ENCODE peak calls at places on chromosome 1, in five cellular contexts. X is fibroblast of pulmonary artery, S is NCI-H1092, A is cerebellum, M is retina. H is an unnamed sample.

GRCh38 chr1:192544983-192545393 is 30.6 kb upstream of the RGS1 start:
- DNase-seq in X (peak), S (no peak), A (no peak), M (no peak), H (peak)

GRCh38 chr1:77686784-77687518 is 4.5 kb upstream of the ZZZ3 start:
- DNase-seq in X (no peak), S (no peak), A (no peak), M (no peak), H (no peak)

GRCh38 chr1:203557390-203557789 is 63.4 kb downstream of the OPTC start:
- DNase-seq in X (peak), S (no peak), A (no peak), M (no peak), H (no peak)

GRCh38 chr1:100543640-100544039 is 5.7 kb downstream of the GPR88 start:
- DNase-seq in X (no peak), S (no peak), A (no peak), M (no peak), H (no peak)

GRCh38 chr1:32426489-32427255 is 32.4 kb upstream of the BSDC1 start:
- DNase-seq in X (peak), S (peak), A (peak), M (peak), H (peak)

GRCh38 chr1:108048311-108049082 is 83.5 kb upstream of the VAV3 start:
- DNase-seq in X (no peak), S (no peak), A (no peak), M (no peak), H (no peak)

GRCh38 chr1:22164841-22165808 is 22.2 kb upstream of the WNT4 start:
- DNase-seq in X (no peak), S (no peak), A (no peak), M (no peak), H (no peak)

GRCh38 chr1:184215274-184215925 is 163.9 kb downstream of the TSEN15 start:
- DNase-seq in X (no peak), S (no peak), A (no peak), M (no peak), H (no peak)

GRCh38 chr1:207962716-207963428 is 51.9 kb upstream of the CD34 start:
- DNase-seq in X (peak), S (no peak), A (peak), M (no peak), H (peak)

GRCh38 chr1:233261206-233261605 is 34.3 kb downstream of the PCNX2 start:
- DNase-seq in X (no peak), S (no peak), A (no peak), M (peak), H (no peak)

GRCh38 chr1:113153116-113153803 is 80.3 kb downstream of the LRIG2 start:
- DNase-seq in X (peak), S (no peak), A (no peak), M (no peak), H (no peak)

GRCh38 chr1:210475806-210476205 is 147.1 kb downstream of the HHAT start:
- DNase-seq in X (no peak), S (no peak), A (no peak), M (no peak), H (no peak)

GRCh38 chr1:86841120-86841519 is 72.8 kb downstream of the SELENOF start:
- DNase-seq in X (peak), S (no peak), A (no peak), M (no peak), H (no peak)

GRCh38 chr1:242534753-242535152 is 10.3 kb upstream of the PLD5 start:
- DNase-seq in X (no peak), S (no peak), A (no peak), M (no peak), H (no peak)

GRCh38 chr1:112396668-112397025 is 633 bp downstream of the CTTNBP2NL start:
- DNase-seq in X (peak), S (no peak), A (peak), M (no peak), H (peak)

GRCh38 chr1:41003640-41004220 is 17.8 kb downstream of the SLFNL1 start:
- DNase-seq in X (peak), S (no peak), A (peak), M (no peak), H (peak)

GRCh38 chr1:43267291-43267805 is 2.4 kb upstream of the TMEM125 start:
- DNase-seq in X (peak), S (no peak), A (peak), M (no peak), H (peak)

GRCh38 chr1:5664081-5664480 is 328.1 kb downstream of the NPHP4 start:
- DNase-seq in X (no peak), S (no peak), A (no peak), M (no peak), H (no peak)

GRCh38 chr1:6414443-6414844 is 5.3 kb downstream of the HES2 start:
- DNase-seq in X (peak), S (peak), A (peak), M (peak), H (peak)

GRCh38 chr1:247118946-247119446 is 14.8 kb upstream of the ZNF669 start:
- DNase-seq in X (peak), S (peak), A (no peak), M (no peak), H (no peak)

GRCh38 chr1:197268012-197268411 is at the start of gene CRB1:
- DNase-seq in X (no peak), S (peak), A (peak), M (peak), H (peak)

GRCh38 chr1:150567341-150567716 is 12.1 kb downstream of the MCL1 start:
- DNase-seq in X (no peak), S (no peak), A (no peak), M (no peak), H (no peak)

GRCh38 chr1:53346814-53347176 is 18.9 kb upstream of the LRP8 start:
- DNase-seq in X (no peak), S (no peak), A (no peak), M (no peak), H (no peak)

GRCh38 chr1:77430966-77431735 is 149.3 kb downstream of the AK5 start:
- DNase-seq in X (peak), S (no peak), A (no peak), M (no peak), H (no peak)

GRCh38 chr1:67590329-67590728 is 94.7 kb upstream of the GADD45A start:
- DNase-seq in X (peak), S (no peak), A (no peak), M (no peak), H (peak)

H was measured in cerebellar cortex.